ENCODE peak calls at places on chromosomes 11 and 22, in four cellular contexts. Q is GM04504; G is activated CD4-positive, CD25-positive, alpha-beta regulatory T cell; J is HCEC 1CT. A is an unnamed sample.

GRCh38 chr11:44729718-44730117 is 3.0 kb downstream of the TSPAN18 start:
- DNase-seq in Q (no peak), J (no peak), G (no peak), A (no peak)

GRCh38 chr11:113034591-113034990 is 73.4 kb downstream of the NCAM1 start:
- DNase-seq in J (no peak), G (no peak), Q (no peak), A (no peak)

GRCh38 chr11:115707180-115707905 is 203.1 kb upstream of the CADM1 start:
- DNase-seq in G (no peak), Q (no peak), J (no peak), A (no peak)

GRCh38 chr22:17581631-17582030 is 18.3 kb downstream of the SLC25A18 start:
- DNase-seq in G (no peak), Q (no peak), J (no peak), A (no peak)

GRCh38 chr11:41878158-41878557 is 418.7 kb upstream of the LRRC4C start:
- DNase-seq in G (no peak), J (no peak), Q (peak), A (no peak)

GRCh38 chr22:18984564-18984963 is 48.5 kb upstream of the PRODH start:
- DNase-seq in G (no peak), J (no peak), Q (no peak), A (no peak)

GRCh38 chr22:33335611-33336279 is 277.6 kb upstream of the SYN3 start:
- DNase-seq in J (no peak), Q (no peak), G (no peak), A (no peak)

GRCh38 chr11:128965485-128965884 is 22.8 kb upstream of the TP53AIP1 start:
- DNase-seq in G (no peak), Q (no peak), J (no peak), A (no peak)

GRCh38 chr11:78426845-78427244 is 9.2 kb upstream of the GAB2 start:
- DNase-seq in G (no peak), J (no peak), Q (no peak), A (no peak)

GRCh38 chr11:1983601-1983961 is 14.1 kb downstream of the H19 start:
- DNase-seq in Q (no peak), J (no peak), G (no peak), A (peak)

GRCh38 chr11:74162688-74163467 is 7.9 kb downstream of the C2CD3 start:
- DNase-seq in J (no peak), Q (no peak), G (no peak), A (no peak)

GRCh38 chr11:111460752-111461305 is 51.4 kb downstream of the BTG4 start:
- DNase-seq in Q (no peak), G (no peak), J (no peak), A (no peak)

GRCh38 chr11:26286472-26287066 is 45.4 kb upstream of the ANO3 start:
- DNase-seq in J (peak), G (no peak), Q (no peak), A (no peak)

A was measured in left lung.